ENCODE peak calls at places on chromosomes 13 and 19, in ten cellular contexts. J, I, F, Q, K, Y, D, E, Z and O are unnamed samples.

GRCh38 chr13:77774181-77774580 is 76.7 kb downstream of the SLAIN1 start:
- DNase-seq in D (no peak), Q (no peak), Z (no peak), J (no peak), F (no peak), E (no peak), K (no peak), Y (no peak), I (no peak), O (no peak)

GRCh38 chr19:35365303-35365702 is 5.6 kb upstream of the GPR42 start:
- DNase-seq in D (no peak), K (no peak), F (no peak), E (no peak), Y (no peak), J (no peak), Z (no peak), I (no peak), Q (no peak), O (no peak)

GRCh38 chr13:66675620-66676019 is 554.5 kb downstream of the PCDH9 start:
- DNase-seq in K (no peak), E (no peak), Z (no peak), D (no peak), Y (no peak), Q (no peak), F (no peak), I (no peak), J (no peak), O (no peak)

GRCh38 chr19:39432677-39433025 is 3.1 kb downstream of the RPS16 start:
- DNase-seq in J (no peak), I (no peak), Z (no peak), Q (no peak), D (no peak), F (no peak), Y (no peak), E (no peak), K (no peak), O (no peak)

GRCh38 chr13:111637365-111637764 is 316.9 kb downstream of the TEX29 start:
- DNase-seq in E (no peak), J (no peak), Y (no peak), Q (no peak), I (no peak), D (no peak), Z (peak), K (no peak), F (no peak), O (no peak)

GRCh38 chr19:38529610-38530009 is 88.1 kb downstream of the MAP4K1 start:
- DNase-seq in F (no peak), E (no peak), K (no peak), Q (no peak), I (peak), Z (no peak), Y (no peak), D (no peak), J (no peak), O (no peak)

GRCh38 chr13:57633950-57634828 is 2.6 kb downstream of the PCDH17 start:
- DNase-seq in I (no peak), F (no peak), D (no peak), Z (peak), K (no peak), Q (peak), Y (peak), E (no peak), J (peak), O (no peak)

GRCh38 chr13:58455094-58455493 is 823.5 kb downstream of the PCDH17 start:
- DNase-seq in Y (no peak), Z (no peak), K (no peak), Q (no peak), D (no peak), I (no peak), E (no peak), F (no peak), J (no peak), O (no peak)

GRCh38 chr13:64791373-64791772 is 2438.8 kb downstream of the PCDH9 start:
- DNase-seq in Q (no peak), Y (no peak), K (no peak), J (no peak), I (no peak), F (no peak), Z (no peak), E (no peak), D (no peak), O (no peak)

GRCh38 chr13:32426191-32426980 is 1.5 kb downstream of the N4BP2L1 start:
- DNase-seq in Z (peak), J (peak), I (no peak), E (peak), K (no peak), F (no peak), Y (no peak), D (peak), Q (no peak), O (no peak)

GRCh38 chr13:81031996-81032395 is 691.1 kb upstream of the SPRY2 start:
- DNase-seq in F (no peak), I (no peak), Q (no peak), Z (no peak), K (no peak), D (no peak), Y (no peak), E (no peak), J (no peak), O (no peak)

GRCh38 chr19:33194884-33195710 is 967 bp downstream of the LRP3 start:
- DNase-seq in Z (peak), Y (peak), D (no peak), Q (peak), J (peak), I (peak), K (no peak), E (no peak), F (no peak), O (peak)

GRCh38 chr13:99624936-99625540 is 123.8 kb downstream of the TM9SF2 start:
- DNase-seq in J (no peak), Y (peak), F (no peak), Q (no peak), D (no peak), Z (peak), E (no peak), I (no peak), K (no peak), O (no peak)

GRCh38 chr19:49691243-49692101 is 556 bp downstream of the CPT1C start:
- DNase-seq in F (no peak), E (peak), D (no peak), Z (peak), Q (peak), Y (peak), K (no peak), J (no peak), I (peak), O (peak)

GRCh38 chr19:6481541-6482342 is at the start of gene DENND1C:
- DNase-seq in Y (peak), Q (peak), I (no peak), E (peak), D (peak), J (peak), K (no peak), F (peak), Z (peak), O (peak)

GRCh38 chr19:1274081-1274851 is 1.1 kb upstream of the FAM174C start:
- DNase-seq in Z (peak), I (no peak), Q (no peak), D (no peak), F (peak), J (peak), E (no peak), K (no peak), Y (no peak), O (no peak)

GRCh38 chr19:31349160-31349881 is at the start of gene TSHZ3:
- DNase-seq in Y (peak), E (peak), Z (peak), I (peak), F (peak), Q (peak), J (peak), D (no peak), K (no peak), O (peak)

GRCh38 chr13:28564030-28564429 is 69.1 kb upstream of the FLT1 start:
- DNase-seq in Y (no peak), E (no peak), D (no peak), Q (no peak), K (no peak), J (no peak), Z (no peak), F (no peak), I (no peak), O (no peak)

GRCh38 chr13:90706631-90707030 is 640.9 kb upstream of the MIR17HG start:
- DNase-seq in D (no peak), Y (no peak), Q (no peak), Z (no peak), K (no peak), J (no peak), I (no peak), F (no peak), E (no peak), O (no peak)

GRCh38 chr13:40637644-40638043 is 28.8 kb downstream of the FOXO1 start:
- DNase-seq in Q (peak), I (no peak), D (no peak), E (no peak), Z (no peak), F (no peak), Y (no peak), K (no peak), J (no peak), O (no peak)

GRCh38 chr13:43946281-43946680 is 66.6 kb downstream of the LACC1 start:
- DNase-seq in Q (no peak), F (no peak), Z (no peak), K (no peak), J (no peak), Y (no peak), I (no peak), E (no peak), D (no peak), O (no peak)

GRCh38 chr13:43942301-43942700 is 62.6 kb downstream of the LACC1 start:
- DNase-seq in I (no peak), J (no peak), Y (no peak), E (no peak), D (no peak), F (no peak), Q (no peak), Z (no peak), K (no peak), O (no peak)

GRCh38 chr13:43953370-43953769 is 73.7 kb downstream of the LACC1 start:
- DNase-seq in F (no peak), E (no peak), D (no peak), Z (no peak), J (no peak), Y (no peak), Q (no peak), I (no peak), K (no peak), O (no peak)

GRCh38 chr13:43948059-43948458 is 68.4 kb downstream of the LACC1 start:
- DNase-seq in K (no peak), I (no peak), Q (no peak), F (no peak), E (no peak), J (no peak), D (no peak), Y (no peak), Z (no peak), O (no peak)
- H3K4me3 ChIP-seq in K (no peak), I (no peak), Q (no peak), F (no peak), E (no peak), J (no peak), D (no peak), Y (no peak), Z (no peak), O (no peak)

GRCh38 chr19:7900401-7900870 is 3.2 kb upstream of the MAP2K7 start:
- DNase-seq in E (no peak), Z (no peak), F (no peak), Q (no peak), J (no peak), D (no peak), I (no peak), Y (no peak), K (no peak), O (no peak)
- H3K27ac ChIP-seq in E (no peak), Z (no peak), F (no peak), Q (no peak), J (no peak), D (no peak), I (no peak), Y (no peak), K (no peak), O (no peak)

GRCh38 chr19:12766051-12766521 is 9.3 kb downstream of the HOOK2 start:
- DNase-seq in E (peak), Z (peak), K (no peak), D (no peak), F (peak), Y (peak), Q (peak), I (peak), J (peak), O (peak)
- TF ChIP-seq CTCF in E (peak), Z (peak), K (peak), D (peak), F (peak), Y (peak), Q (peak), I (peak), J (peak), O (no peak)

DNA sequence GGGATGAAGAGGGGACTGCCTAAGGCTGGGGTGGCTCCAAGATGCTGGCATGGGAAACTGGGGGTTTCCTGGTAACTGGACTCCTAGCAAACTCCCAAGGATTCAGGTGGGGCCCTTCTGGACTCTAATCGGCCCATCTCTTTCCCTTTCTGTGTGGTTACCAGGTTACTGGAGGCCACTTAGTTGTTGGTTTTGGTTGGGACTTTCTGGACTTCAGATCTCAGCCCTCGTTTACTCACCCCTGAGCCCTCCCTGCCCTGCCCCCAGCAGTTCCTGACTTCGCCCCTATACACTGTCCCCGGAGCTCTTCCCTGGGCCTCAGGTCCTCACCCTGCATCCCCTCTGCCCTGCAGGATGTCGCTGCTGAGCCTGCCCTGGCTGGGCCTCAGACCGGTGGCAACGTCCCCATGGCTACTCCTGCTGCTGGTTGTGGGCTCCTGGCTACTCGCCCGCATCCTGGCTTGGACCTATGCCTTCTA is 328 bp downstream of the CYP4F12 start:
- DNase-seq in D (no peak), Z (no peak), Q (no peak), K (no peak), E (no peak), Y (no peak), F (no peak), J (no peak), I (no peak), O (peak)
- H3K4me3 ChIP-seq in D (no peak), Z (no peak), Q (no peak), K (no peak), E (no peak), Y (no peak), F (no peak), J (no peak), I (no peak), O (no peak)

DNA sequence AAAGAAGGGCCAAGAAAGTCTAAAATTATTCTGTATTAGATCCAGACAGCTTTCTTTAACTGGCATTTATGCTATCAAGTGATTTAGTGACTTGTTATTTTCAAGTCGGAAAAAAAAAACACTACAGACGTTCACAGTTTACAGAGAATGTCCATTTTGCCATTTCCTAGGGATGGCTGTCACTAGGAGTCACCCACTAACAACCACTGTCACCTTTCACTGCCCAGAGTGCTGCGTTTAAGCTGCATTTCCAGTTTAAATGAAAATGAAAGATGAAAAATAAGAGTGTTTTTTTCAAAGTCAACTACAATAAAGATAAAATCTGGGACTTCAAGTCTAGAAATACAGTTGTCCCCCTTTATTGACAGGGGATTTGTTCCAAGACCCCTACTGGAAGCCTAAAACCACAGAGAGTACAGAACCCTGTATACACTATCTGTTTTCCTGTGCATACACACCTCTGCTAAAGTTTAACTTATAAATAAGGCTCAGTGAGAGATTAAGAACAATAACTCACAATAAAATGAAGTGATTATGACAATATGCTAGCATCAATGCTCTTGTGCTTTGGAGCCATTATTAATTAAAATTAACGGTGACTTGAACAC is 112.5 kb downstream of the SACS start:
- DNase-seq in Y (no peak), F (no peak), I (no peak), J (no peak), E (no peak), K (no peak), Z (no peak), Q (no peak), D (no peak), O (no peak)
- H3K27ac ChIP-seq in Y (no peak), F (no peak), I (no peak), J (no peak), E (peak), K (no peak), Z (no peak), Q (peak), D (peak), O (no peak)

GRCh38 chr19:19049406-19049805 is 14.4 kb upstream of the SLC25A42 start:
- DNase-seq in Z (no peak), F (no peak), Y (no peak), Q (no peak), K (no peak), D (no peak), J (no peak), E (no peak), I (no peak), O (no peak)

GRCh38 chr19:19053508-19054314 is 10.1 kb upstream of the SLC25A42 start:
- DNase-seq in I (peak), J (peak), F (peak), E (peak), K (peak), D (no peak), Y (peak), Z (peak), Q (peak), O (peak)

GRCh38 chr19:19050104-19050503 is 13.7 kb upstream of the SLC25A42 start:
- DNase-seq in Y (no peak), Z (no peak), E (no peak), J (no peak), F (no peak), K (no peak), I (no peak), Q (no peak), D (no peak), O (no peak)

GRCh38 chr19:19050731-19051130 is 13.1 kb upstream of the SLC25A42 start:
- DNase-seq in K (no peak), E (no peak), I (no peak), Y (no peak), Q (no peak), Z (no peak), D (no peak), F (no peak), J (no peak), O (no peak)

DNA sequence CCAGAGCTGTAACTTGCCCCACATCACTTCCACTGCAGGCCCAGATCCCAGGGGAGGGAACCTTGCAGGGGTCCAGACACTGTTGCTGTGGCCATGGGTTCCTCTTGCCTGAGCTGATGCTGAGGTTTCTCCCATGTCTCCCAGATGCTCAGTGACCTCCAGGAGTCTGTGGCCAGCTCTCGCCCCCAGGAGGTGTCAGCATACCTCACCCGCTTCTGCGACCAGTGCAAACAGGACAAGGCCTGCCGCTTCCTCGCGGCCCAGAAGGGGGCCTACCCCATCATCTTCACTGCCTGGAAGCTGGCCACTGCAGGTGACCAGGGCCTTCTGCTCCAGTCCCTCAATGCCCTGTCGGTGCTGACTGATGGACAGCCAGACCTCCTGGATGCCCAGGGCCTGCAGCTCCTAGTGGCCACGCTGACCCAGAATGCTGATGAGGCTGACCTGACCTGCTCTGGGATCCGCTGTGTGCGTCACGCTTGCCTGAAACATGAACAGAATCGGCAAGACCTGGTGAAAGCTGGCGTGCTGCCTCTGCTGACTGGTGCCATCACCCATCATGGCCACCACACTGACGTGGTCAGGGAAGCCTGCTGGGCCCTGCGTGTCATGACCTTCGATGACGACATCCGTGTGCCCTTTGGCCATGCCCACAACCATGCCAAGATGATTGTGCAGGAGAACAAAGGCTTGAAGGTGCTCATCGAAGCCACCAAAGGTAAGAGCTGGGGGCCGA is 12.1 kb upstream of the SLC25A42 start:
- DNase-seq in D (no peak), Q (peak), Y (no peak), J (no peak), F (peak), Z (no peak), E (no peak), I (no peak), K (no peak), O (no peak)
- TF ChIP-seq CTCF in D (no peak), Q (no peak), Y (no peak), J (no peak), F (peak), Z (peak), E (no peak), I (no peak), K (no peak), O (no peak)